ENCODE peak calls at places on chromosome 10, in seven cellular contexts. H is body of pancreas, Q is colonic mucosa, F is PC-3, V is foreskin fibroblast, Z is ascending aorta, D is gastrocnemius medialis. U is an unnamed sample.

GRCh38 chr10:46292573-46293023 is 5.8 kb downstream of the ANTXRL start:
- DNase-seq in Q (no peak), Z (no peak), F (no peak), H (no peak), D (no peak), V (no peak), U (no peak)

GRCh38 chr10:74771054-74771453 is 55.3 kb upstream of the KAT6B start:
- DNase-seq in Q (no peak), D (no peak), H (no peak), V (no peak), F (no peak), Z (no peak), U (no peak)

GRCh38 chr10:131644864-131645658 is 255.7 kb upstream of the PPP2R2D start:
- DNase-seq in D (no peak), F (no peak), Z (no peak), Q (no peak), H (no peak), V (no peak), U (no peak)

GRCh38 chr10:22619111-22619510 is 95.3 kb downstream of the PIP4K2A start:
- DNase-seq in H (no peak), Z (no peak), Q (no peak), F (no peak), D (no peak), V (peak), U (no peak)

GRCh38 chr10:11180228-11180627 is 162.6 kb downstream of the CELF2 start:
- DNase-seq in V (no peak), Q (no peak), Z (no peak), H (peak), D (no peak), F (no peak), U (no peak)

GRCh38 chr10:133308431-133309110 is at the start of the genes TUBGCP2 and ZNF511:
- DNase-seq in Q (peak), H (peak), D (peak), V (peak), F (peak), Z (peak), U (peak)

GRCh38 chr10:112269266-112269665 is 13.9 kb upstream of the TECTB start:
- DNase-seq in Z (no peak), H (no peak), V (no peak), F (no peak), D (no peak), Q (no peak), U (no peak)

GRCh38 chr10:132197271-132198067 is 10.7 kb downstream of the DPYSL4 start:
- DNase-seq in F (no peak), H (no peak), Q (no peak), D (no peak), V (no peak), Z (no peak), U (no peak)

GRCh38 chr10:109892087-109892486 is 31.2 kb downstream of the XPNPEP1 start:
- DNase-seq in Z (no peak), Q (no peak), H (peak), D (no peak), V (no peak), F (no peak), U (no peak)

DNA sequence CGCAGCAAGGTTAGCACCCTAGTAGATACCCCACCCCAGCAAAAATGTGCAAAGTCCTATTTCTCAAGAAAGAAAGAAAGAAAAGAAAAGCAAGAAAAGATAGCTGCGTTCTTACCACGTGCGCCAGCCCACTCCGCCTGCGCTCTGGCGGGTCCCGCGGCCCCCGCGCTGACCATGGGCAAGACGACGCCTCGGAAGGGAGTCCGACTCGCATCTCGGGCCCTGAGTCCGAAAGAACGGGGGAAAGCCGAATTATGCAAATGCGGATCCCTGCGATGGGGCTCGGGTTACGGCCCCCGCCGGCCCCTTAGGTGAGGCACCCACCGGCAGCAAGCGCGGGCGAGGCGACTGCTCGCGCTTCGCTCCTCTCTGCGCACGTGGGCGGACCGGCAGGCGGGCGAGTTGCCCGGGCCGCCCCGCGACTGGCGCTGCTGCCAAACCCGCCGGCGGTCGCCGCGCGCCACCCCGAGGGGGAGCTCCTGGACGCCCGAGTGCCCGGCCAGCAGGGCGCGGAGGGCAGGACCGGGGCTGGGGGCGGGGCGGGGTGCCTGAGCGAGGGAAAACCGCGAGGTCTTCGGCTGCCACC is 2.4 kb upstream of the EGR2 start:
- DNase-seq in Z (no peak), F (peak), H (peak), Q (peak), D (no peak), V (peak), U (no peak)
- TF ChIP-seq CTCF in Z (no peak), F (peak), H (no peak), Q (no peak), D (no peak), V (no peak), U (peak)

DNA sequence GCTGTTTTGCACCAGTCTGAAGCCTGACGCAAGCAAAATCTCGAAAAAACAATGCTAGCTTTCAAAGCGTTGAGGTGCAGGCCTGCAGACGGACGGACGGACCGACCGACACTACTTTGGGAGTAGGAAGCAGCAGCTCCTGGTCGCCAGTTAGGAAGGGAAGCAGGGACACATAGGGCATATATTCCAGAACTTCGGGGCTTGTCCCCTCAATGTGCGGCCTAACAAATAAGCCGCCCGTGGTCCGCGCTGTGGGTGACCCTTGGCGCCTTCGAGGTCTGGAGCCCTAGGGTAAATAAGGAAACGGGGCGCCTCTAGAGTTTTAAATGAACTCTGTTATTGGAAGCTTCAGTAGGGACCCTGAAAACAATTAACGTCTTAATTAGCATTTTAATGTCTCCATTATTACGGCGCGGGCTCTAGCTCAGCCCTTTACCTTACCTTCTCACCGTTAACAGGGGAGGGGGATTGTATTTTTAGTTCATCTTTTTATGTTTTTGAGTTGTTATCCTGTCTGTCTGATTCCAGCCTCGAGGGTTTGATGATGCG is 1.4 kb downstream of the HHEX start:
- DNase-seq in D (no peak), F (no peak), V (no peak), Z (no peak), Q (no peak), H (peak), U (no peak)
- H3K4me3 ChIP-seq in D (peak), F (peak), V (peak), Z (peak), Q (peak), H (no peak), U (no peak)

GRCh38 chr10:95730233-95730632 is 25.7 kb upstream of the ENTPD1 start:
- DNase-seq in H (no peak), F (no peak), V (no peak), Z (no peak), Q (no peak), D (no peak), U (no peak)

GRCh38 chr10:95729323-95730055 is 26.5 kb upstream of the ENTPD1 start:
- DNase-seq in D (no peak), F (no peak), H (no peak), Z (no peak), V (no peak), Q (no peak), U (no peak)

DNA sequence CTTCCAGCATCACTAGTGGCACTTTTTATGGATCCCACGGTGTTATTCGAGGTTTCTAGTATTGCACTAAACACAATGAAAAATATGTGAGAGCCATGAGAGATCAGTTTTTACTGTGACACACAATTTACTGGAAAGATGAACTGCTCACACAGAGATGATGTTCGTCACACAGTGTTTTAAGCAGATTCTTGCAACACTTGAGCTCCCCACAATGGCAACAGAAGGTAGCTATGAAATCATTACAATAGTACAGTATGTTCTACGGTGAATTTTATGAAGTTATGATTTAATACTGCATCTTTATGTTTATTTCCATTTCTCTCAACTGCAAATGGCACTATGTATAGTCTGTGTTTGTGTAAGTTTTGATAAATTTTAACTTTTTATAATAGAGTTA is 27.4 kb upstream of the ENTPD1 start:
- DNase-seq in D (no peak), Z (no peak), H (peak), F (peak), V (peak), Q (no peak), U (no peak)
- TF ChIP-seq CTCF in D (no peak), Z (no peak), H (no peak), F (peak), V (no peak), Q (no peak), U (no peak)

DNA sequence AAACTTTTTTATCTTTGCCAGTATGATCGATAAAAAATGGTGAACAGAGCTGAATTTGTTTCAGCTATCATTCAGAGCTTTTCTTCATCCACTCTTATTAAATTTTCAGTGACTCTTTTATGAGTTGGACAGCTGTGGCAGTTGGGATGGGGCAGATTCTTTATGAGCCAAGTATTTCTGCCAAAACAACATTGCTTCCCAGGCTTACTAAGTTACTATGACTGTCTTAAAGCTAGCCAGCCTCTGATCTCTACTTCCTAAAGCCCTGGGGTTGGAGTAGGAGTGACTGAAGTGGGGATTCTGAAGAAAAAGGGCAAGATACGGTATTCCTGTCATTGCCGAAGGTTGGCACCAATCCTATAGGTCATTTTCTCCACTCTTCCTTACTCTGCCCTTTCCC is 12.6 kb downstream of the RPP30 start:
- DNase-seq in Q (no peak), D (no peak), H (no peak), V (peak), Z (no peak), F (peak), U (no peak)
- H3K4me3 ChIP-seq in Q (no peak), D (no peak), H (no peak), V (no peak), Z (no peak), F (peak), U (no peak)

DNA sequence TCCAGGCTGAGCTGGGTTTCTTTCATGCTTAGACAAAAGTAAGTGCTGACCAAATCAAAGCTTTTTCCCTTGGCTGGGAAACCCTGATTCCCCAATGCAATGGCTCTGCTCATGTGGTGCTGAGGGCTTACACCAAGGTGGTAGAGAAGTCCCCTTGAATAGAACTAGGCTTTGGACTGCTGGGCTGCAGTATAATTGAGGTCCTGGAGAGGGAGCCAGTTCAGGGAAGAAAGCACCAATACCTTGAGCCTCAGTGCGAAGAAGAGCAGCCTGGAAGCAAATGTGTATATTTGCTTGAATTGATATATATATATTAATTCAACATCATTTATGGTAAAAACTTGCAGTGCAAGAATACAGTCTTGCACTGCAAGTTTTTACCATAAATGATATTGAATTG is 391.1 kb downstream of the RPS24 start:
- DNase-seq in Z (no peak), H (no peak), V (no peak), Q (no peak), F (peak), D (no peak), U (no peak)
- TF ChIP-seq CTCF in Z (no peak), H (peak), V (no peak), Q (peak), F (peak), D (no peak), U (peak)

GRCh38 chr10:14092749-14093148 is 238.0 kb downstream of the FRMD4A start:
- DNase-seq in Z (no peak), Q (no peak), F (no peak), V (no peak), H (no peak), D (no peak), U (no peak)
- H3K4me3 ChIP-seq in Z (no peak), Q (no peak), F (no peak), V (no peak), H (no peak), D (no peak), U (no peak)

GRCh38 chr10:70145666-70146488 is 623 bp downstream of the TYSND1 start:
- DNase-seq in H (peak), D (no peak), F (peak), Z (peak), Q (peak), V (peak), U (no peak)
- TF ChIP-seq CTCF in H (peak), D (peak), F (peak), Z (peak), Q (peak), V (peak), U (peak)

GRCh38 chr10:117168729-117169128 is 28.6 kb upstream of the KCNK18 start:
- DNase-seq in F (no peak), D (no peak), H (no peak), Z (no peak), Q (no peak), V (no peak), U (no peak)
- H3K4me3 ChIP-seq in F (no peak), D (no peak), H (no peak), Z (no peak), Q (no peak), V (no peak), U (no peak)

DNA sequence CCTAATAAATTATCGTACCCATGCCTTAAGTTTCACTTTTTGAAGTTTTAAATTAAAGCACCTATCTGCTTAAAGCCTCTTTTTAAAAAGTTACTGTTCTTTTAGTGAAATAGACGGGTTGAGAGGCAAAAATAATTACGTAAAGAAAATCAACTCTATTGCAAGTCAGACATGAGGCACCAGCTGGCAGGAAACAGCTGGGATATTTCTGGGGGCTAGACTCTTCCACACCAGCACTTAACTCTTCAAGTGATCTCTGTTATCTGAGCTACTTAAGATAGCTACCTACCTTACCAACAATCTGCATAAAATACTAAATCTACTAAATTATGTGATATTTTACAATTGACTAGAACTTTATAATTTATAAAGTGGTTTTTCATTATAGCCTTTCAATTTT is 35.8 kb downstream of the GBF1 start:
- DNase-seq in Q (no peak), F (no peak), H (no peak), D (no peak), V (no peak), Z (no peak), U (no peak)
- TF ChIP-seq CTCF in Q (no peak), F (no peak), H (no peak), D (no peak), V (no peak), Z (no peak), U (no peak)

DNA sequence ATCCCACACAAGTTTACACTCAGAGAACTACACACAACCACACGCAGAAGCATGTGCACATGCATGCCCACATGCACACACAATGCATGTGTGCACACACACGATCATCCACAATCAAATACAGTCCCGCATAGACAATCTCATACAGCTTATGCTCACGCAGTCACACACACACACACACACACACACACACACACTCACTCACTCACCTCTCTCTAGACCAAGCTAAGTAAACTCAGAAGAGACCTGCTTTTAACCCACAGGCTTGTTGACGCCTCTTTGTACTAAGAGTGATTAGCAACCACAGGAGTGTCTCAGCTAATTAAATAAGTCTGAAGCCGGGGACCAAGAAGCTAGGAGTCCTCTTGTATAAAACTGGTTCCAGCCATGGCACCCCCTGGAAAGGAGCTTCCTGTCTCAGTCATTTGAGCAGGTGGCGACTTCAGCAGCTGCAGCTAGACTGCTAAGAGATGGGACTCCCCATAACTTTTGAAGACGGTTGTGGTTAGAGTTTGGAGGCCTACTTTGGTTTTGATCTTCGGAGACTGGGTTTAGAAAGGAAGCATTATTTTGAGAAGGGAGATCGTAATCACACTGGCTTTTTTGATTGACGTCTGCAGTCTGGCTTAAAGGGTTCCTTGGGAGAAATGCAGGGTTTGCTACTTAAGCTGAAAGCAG is 82.3 kb upstream of the ADRB1 start:
- DNase-seq in V (no peak), Z (no peak), Q (peak), H (no peak), D (no peak), F (no peak), U (peak)
- H3K4me3 ChIP-seq in V (no peak), Z (no peak), Q (no peak), H (no peak), D (no peak), F (no peak), U (no peak)

U was measured in GM12864.